ENCODE peak calls at places on chromosomes 11 and 22, in seven cellular contexts. Q is stimulated activated CD4-positive, alpha-beta T cell treated with anti-CD3 and anti-CD28 coated beads, Interleukin-12 subunit alpha, Interleukin-12 subunit beta, amount 100 ng/mL, for 4 hours; X is NCI-H524; N is effector CD4-positive, alpha-beta T cell; E is AG09309; S is A172; U is T-helper 22 cell. J is an unnamed sample.

GRCh38 chr11:57566564-57567209 is 785 bp downstream of the UBE2L6 start:
- DNase-seq in U (no peak), N (no peak), E (no peak), X (no peak), S (no peak), Q (no peak), J (no peak)

GRCh38 chr22:37501176-37501609 is 15.0 kb upstream of the MFNG start:
- DNase-seq in S (peak; percentile 27), U (no peak), Q (no peak), N (no peak), E (no peak), X (no peak), J (no peak)

GRCh38 chr11:74438681-74439080 is 28.7 kb downstream of the KCNE3 start:
- DNase-seq in X (no peak), Q (no peak), N (no peak), S (no peak), E (no peak), U (no peak), J (no peak)

GRCh38 chr11:64372802-64373597 is 14.0 kb downstream of the RPS6KA4 start:
- DNase-seq in N (no peak), E (no peak), Q (no peak), U (no peak), X (peak; percentile 99), S (no peak), J (no peak)

GRCh38 chr11:72702096-72702495 is 27.9 kb upstream of the PDE2A start:
- DNase-seq in U (no peak), Q (no peak), E (no peak), S (no peak), X (no peak), N (no peak), J (no peak)

GRCh38 chr22:22702159-22702873 is 57.9 kb downstream of the GGTLC2 start:
- DNase-seq in E (no peak), X (no peak), N (no peak), U (no peak), Q (no peak), S (no peak), J (no peak)

GRCh38 chr22:42436402-42436801 is 4.2 kb upstream of the NFAM1 start:
- DNase-seq in E (no peak), Q (no peak), S (no peak), U (no peak), N (no peak), X (peak; percentile 67), J (no peak)

GRCh38 chr11:35563413-35564245 is 38.2 kb upstream of the PAMR1 start:
- DNase-seq in Q (no peak), S (no peak), E (no peak), N (no peak), U (no peak), X (no peak), J (no peak)

GRCh38 chr22:50010676-50011446 is 1.7 kb downstream of the IL17REL start:
- DNase-seq in X (no peak), N (peak; percentile 68), S (no peak), E (no peak), Q (peak; percentile 64), U (peak; percentile 70), J (no peak)

GRCh38 chr22:17272511-17272991 is 53.3 kb upstream of the ADA2 start:
- DNase-seq in S (no peak), U (no peak), N (no peak), X (no peak), E (no peak), Q (no peak), J (no peak)

GRCh38 chr11:11722246-11722645 is 100.4 kb upstream of the GALNT18 start:
- DNase-seq in N (no peak), S (no peak), X (no peak), Q (no peak), E (no peak), U (no peak), J (no peak)

GRCh38 chr11:11979487-11980117 is 28.8 kb downstream of the DKK3 start:
- DNase-seq in E (no peak), Q (no peak), S (peak; percentile 90), U (no peak), X (no peak), N (no peak), J (no peak)

GRCh38 chr22:36510966-36511881 is 4.4 kb upstream of the FOXRED2 start:
- DNase-seq in S (peak; percentile 48), N (no peak), Q (no peak), U (no peak), X (peak; percentile 47), E (no peak), J (peak; percentile 60)

GRCh38 chr11:72441647-72442267 is 7.4 kb upstream of the CLPB start:
- DNase-seq in Q (no peak), X (no peak), E (no peak), N (no peak), U (no peak), S (no peak), J (no peak)

GRCh38 chr11:1458340-1459218 is 28.0 kb downstream of the MOB2 start:
- DNase-seq in E (no peak), X (no peak), N (no peak), Q (no peak), S (peak; percentile 30), U (no peak), J (no peak)

GRCh38 chr22:31127181-31127772 is 4.5 kb downstream of the INPP5J start:
- DNase-seq in U (no peak), N (no peak), X (no peak), S (no peak), E (no peak), Q (no peak), J (no peak)

GRCh38 chr11:65352783-65353182 is 1.8 kb upstream of the TIGD3 start:
- DNase-seq in S (no peak), U (no peak), X (no peak), Q (no peak), N (no peak), E (no peak), J (no peak)

GRCh38 chr22:27561301-27561820 is 240.2 kb downstream of the MN1 start:
- DNase-seq in X (no peak), E (no peak), Q (no peak), U (no peak), S (no peak), N (no peak), J (no peak)

GRCh38 chr11:15278129-15278528 is 163.4 kb downstream of the INSC start:
- DNase-seq in U (no peak), S (no peak), E (no peak), N (no peak), X (no peak), Q (no peak), J (no peak)

J was measured in neural crest cell.